ENCODE peak calls at places on chromosomes 2 and 18, in eight cellular contexts. One of them, this sample, is unnamed.

GRCh38 chr2:188280811-188281222 is 10.9 kb upstream of the GULP1 start:
- DNase-seq in hepatocyte: peak
- DNase-seq in pancreas: no peak
- DNase-seq in PC-3: no peak
- DNase-seq in AG04450: no peak
- DNase-seq in tibial artery: no peak
- DNase-seq in cardiac muscle cell: no peak
- DNase-seq in upper lobe of right lung: no peak
- DNase-seq in this sample: no peak

GRCh38 chr18:36624451-36625167 is 204.2 kb downstream of the TPGS2 start:
- DNase-seq in hepatocyte: no peak
- DNase-seq in pancreas: no peak
- DNase-seq in PC-3: no peak
- DNase-seq in AG04450: no peak
- DNase-seq in tibial artery: no peak
- DNase-seq in cardiac muscle cell: peak
- DNase-seq in upper lobe of right lung: no peak
- DNase-seq in this sample: no peak

GRCh38 chr2:156333274-156333950 is 891 bp upstream of the NR4A2 start:
- DNase-seq in hepatocyte: no peak
- DNase-seq in pancreas: peak
- DNase-seq in PC-3: peak
- DNase-seq in AG04450: no peak
- DNase-seq in tibial artery: no peak
- DNase-seq in cardiac muscle cell: no peak
- DNase-seq in upper lobe of right lung: no peak
- DNase-seq in this sample: no peak

GRCh38 chr2:2253139-2254016 is 77.7 kb downstream of the MYT1L start:
- DNase-seq in hepatocyte: no peak
- DNase-seq in pancreas: no peak
- DNase-seq in PC-3: no peak
- DNase-seq in AG04450: no peak
- DNase-seq in tibial artery: no peak
- DNase-seq in cardiac muscle cell: no peak
- DNase-seq in upper lobe of right lung: peak
- DNase-seq in this sample: no peak

GRCh38 chr2:3584076-3584475 is 9.0 kb downstream of the RPS7 start:
- DNase-seq in hepatocyte: no peak
- DNase-seq in pancreas: no peak
- DNase-seq in PC-3: no peak
- DNase-seq in AG04450: no peak
- DNase-seq in tibial artery: no peak
- DNase-seq in cardiac muscle cell: no peak
- DNase-seq in upper lobe of right lung: no peak
- DNase-seq in this sample: no peak

GRCh38 chr2:94879982-94880377 is 8.8 kb downstream of the TEKT4 start:
- DNase-seq in hepatocyte: no peak
- DNase-seq in pancreas: no peak
- DNase-seq in PC-3: no peak
- DNase-seq in AG04450: no peak
- DNase-seq in tibial artery: no peak
- DNase-seq in cardiac muscle cell: no peak
- DNase-seq in upper lobe of right lung: no peak
- DNase-seq in this sample: no peak

GRCh38 chr2:234735829-234736228 is 216.0 kb upstream of the SH3BP4 start:
- DNase-seq in hepatocyte: no peak
- DNase-seq in pancreas: no peak
- DNase-seq in PC-3: no peak
- DNase-seq in AG04450: no peak
- DNase-seq in tibial artery: no peak
- DNase-seq in cardiac muscle cell: no peak
- DNase-seq in upper lobe of right lung: no peak
- DNase-seq in this sample: no peak

GRCh38 chr2:44821500-44821899 is 120.0 kb upstream of the SIX3 start:
- DNase-seq in hepatocyte: no peak
- DNase-seq in pancreas: no peak
- DNase-seq in PC-3: no peak
- DNase-seq in AG04450: no peak
- DNase-seq in tibial artery: no peak
- DNase-seq in cardiac muscle cell: no peak
- DNase-seq in upper lobe of right lung: no peak
- DNase-seq in this sample: no peak

GRCh38 chr18:46916551-46917107 is 678 bp downstream of the PIAS2 start:
- DNase-seq in hepatocyte: no peak
- DNase-seq in pancreas: no peak
- DNase-seq in PC-3: no peak
- DNase-seq in AG04450: no peak
- DNase-seq in tibial artery: no peak
- DNase-seq in cardiac muscle cell: no peak
- DNase-seq in upper lobe of right lung: no peak
- DNase-seq in this sample: no peak

GRCh38 chr2:137708311-137708710 is 256.0 kb upstream of the HNMT start:
- DNase-seq in hepatocyte: no peak
- DNase-seq in pancreas: no peak
- DNase-seq in PC-3: no peak
- DNase-seq in AG04450: no peak
- DNase-seq in tibial artery: no peak
- DNase-seq in cardiac muscle cell: no peak
- DNase-seq in upper lobe of right lung: no peak
- DNase-seq in this sample: no peak

GRCh38 chr2:241636983-241637232 is at the start of gene THAP4:
- DNase-seq in hepatocyte: peak
- DNase-seq in pancreas: peak
- DNase-seq in PC-3: no peak
- DNase-seq in AG04450: no peak
- DNase-seq in tibial artery: peak
- DNase-seq in cardiac muscle cell: peak
- DNase-seq in upper lobe of right lung: peak
- DNase-seq in this sample: no peak

GRCh38 chr2:17621781-17622180 is 81.3 kb downstream of the VSNL1 start:
- DNase-seq in hepatocyte: no peak
- DNase-seq in pancreas: no peak
- DNase-seq in PC-3: peak
- DNase-seq in AG04450: no peak
- DNase-seq in tibial artery: no peak
- DNase-seq in cardiac muscle cell: no peak
- DNase-seq in upper lobe of right lung: no peak
- DNase-seq in this sample: no peak

GRCh38 chr2:19073522-19073921 is 284.9 kb downstream of the OSR1 start:
- DNase-seq in hepatocyte: peak
- DNase-seq in pancreas: no peak
- DNase-seq in PC-3: peak
- DNase-seq in AG04450: no peak
- DNase-seq in tibial artery: no peak
- DNase-seq in cardiac muscle cell: no peak
- DNase-seq in upper lobe of right lung: no peak
- DNase-seq in this sample: no peak

GRCh38 chr2:73105511-73105971 is 7.2 kb downstream of the RAB11FIP5 start:
- DNase-seq in hepatocyte: no peak
- DNase-seq in pancreas: no peak
- DNase-seq in PC-3: peak
- DNase-seq in AG04450: no peak
- DNase-seq in tibial artery: no peak
- DNase-seq in cardiac muscle cell: no peak
- DNase-seq in upper lobe of right lung: no peak
- DNase-seq in this sample: no peak

GRCh38 chr2:172299741-172300140 is 127.6 kb upstream of the ITGA6 start:
- DNase-seq in hepatocyte: no peak
- DNase-seq in pancreas: no peak
- DNase-seq in PC-3: peak
- DNase-seq in AG04450: peak
- DNase-seq in tibial artery: no peak
- DNase-seq in cardiac muscle cell: no peak
- DNase-seq in upper lobe of right lung: no peak
- DNase-seq in this sample: no peak

GRCh38 chr2:177551989-177552413 is 159.4 kb downstream of the AGPS start:
- DNase-seq in hepatocyte: peak
- DNase-seq in pancreas: peak
- DNase-seq in PC-3: no peak
- DNase-seq in AG04450: no peak
- DNase-seq in tibial artery: no peak
- DNase-seq in cardiac muscle cell: peak
- DNase-seq in upper lobe of right lung: no peak
- DNase-seq in this sample: no peak

GRCh38 chr2:125397535-125398251 is 1258.3 kb upstream of the GYPC start:
- DNase-seq in hepatocyte: no peak
- DNase-seq in pancreas: no peak
- DNase-seq in PC-3: no peak
- DNase-seq in AG04450: no peak
- DNase-seq in tibial artery: no peak
- DNase-seq in cardiac muscle cell: no peak
- DNase-seq in upper lobe of right lung: no peak
- DNase-seq in this sample: no peak

DNA sequence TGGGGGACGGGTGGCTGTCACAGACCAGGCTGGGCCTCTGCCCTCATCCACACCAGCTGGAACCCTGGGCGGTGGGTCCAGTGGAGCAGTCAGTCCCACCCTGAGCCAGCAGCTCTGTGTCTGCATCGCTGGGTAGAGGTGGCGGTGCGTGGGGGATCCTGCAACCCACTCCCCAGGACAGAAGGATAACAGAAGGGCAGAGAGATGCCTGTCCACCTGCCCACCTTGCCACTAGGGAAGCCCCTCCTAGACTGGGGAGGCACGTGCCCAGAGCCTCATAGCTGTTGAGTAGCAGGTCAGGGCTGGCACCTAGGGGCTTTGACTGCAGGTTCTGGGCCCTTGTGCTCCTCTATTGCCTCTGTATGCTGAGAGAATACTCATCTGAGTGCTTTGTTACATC is 2.4 kb downstream of the ATOH8 start:
- DNase-seq in hepatocyte: no peak
- DNase-seq in pancreas: peak
- DNase-seq in PC-3: no peak
- DNase-seq in AG04450: no peak
- DNase-seq in tibial artery: no peak
- DNase-seq in cardiac muscle cell: no peak
- DNase-seq in upper lobe of right lung: peak
- DNase-seq in this sample: no peak
- H3K4me3 ChIP-seq in hepatocyte: no peak
- H3K4me3 ChIP-seq in pancreas: no peak
- H3K4me3 ChIP-seq in PC-3: no peak
- H3K4me3 ChIP-seq in AG04450: peak
- H3K4me3 ChIP-seq in tibial artery: peak
- H3K4me3 ChIP-seq in cardiac muscle cell: no peak
- H3K4me3 ChIP-seq in upper lobe of right lung: peak
- H3K4me3 ChIP-seq in this sample: peak

DNA sequence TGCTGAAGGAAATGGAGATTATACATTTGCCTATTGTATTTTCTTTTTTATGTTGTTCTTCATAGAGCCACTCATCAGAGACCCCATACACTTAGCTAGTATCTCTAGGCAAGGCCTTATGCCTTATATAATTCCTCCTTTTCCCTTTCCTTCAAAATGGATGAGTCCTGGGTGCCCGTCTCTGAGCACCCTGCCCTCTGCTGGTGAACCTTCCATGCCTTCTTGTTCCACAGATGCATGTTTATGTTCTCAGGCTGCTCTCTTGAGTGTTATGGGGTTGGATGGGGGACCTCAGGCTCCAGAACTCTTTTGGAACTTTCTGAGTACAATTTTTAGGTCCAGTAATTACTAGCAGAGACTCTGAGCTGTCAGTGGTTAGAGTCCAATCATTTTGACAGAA is 368.6 kb upstream of the SPRED2 start:
- DNase-seq in hepatocyte: no peak
- DNase-seq in pancreas: peak
- DNase-seq in PC-3: peak
- DNase-seq in AG04450: peak
- DNase-seq in tibial artery: no peak
- DNase-seq in cardiac muscle cell: no peak
- DNase-seq in upper lobe of right lung: no peak
- DNase-seq in this sample: no peak
- TF ChIP-seq CTCF in hepatocyte: peak
- TF ChIP-seq CTCF in pancreas: peak
- TF ChIP-seq CTCF in PC-3: peak
- TF ChIP-seq CTCF in AG04450: peak
- TF ChIP-seq CTCF in tibial artery: no peak
- TF ChIP-seq CTCF in cardiac muscle cell: peak
- TF ChIP-seq CTCF in upper lobe of right lung: peak
- TF ChIP-seq CTCF in this sample: no peak

GRCh38 chr18:8816233-8816632 is 110.9 kb downstream of the MTCL1 start:
- DNase-seq in hepatocyte: no peak
- DNase-seq in pancreas: no peak
- DNase-seq in PC-3: no peak
- DNase-seq in AG04450: no peak
- DNase-seq in tibial artery: no peak
- DNase-seq in cardiac muscle cell: no peak
- DNase-seq in upper lobe of right lung: no peak
- DNase-seq in this sample: no peak

GRCh38 chr18:8818982-8819381 is 113.6 kb downstream of the MTCL1 start:
- DNase-seq in hepatocyte: no peak
- DNase-seq in pancreas: no peak
- DNase-seq in PC-3: no peak
- DNase-seq in AG04450: no peak
- DNase-seq in tibial artery: no peak
- DNase-seq in cardiac muscle cell: no peak
- DNase-seq in upper lobe of right lung: no peak
- DNase-seq in this sample: no peak

GRCh38 chr18:8813621-8814020 is 108.3 kb downstream of the MTCL1 start:
- DNase-seq in hepatocyte: no peak
- DNase-seq in pancreas: no peak
- DNase-seq in PC-3: no peak
- DNase-seq in AG04450: no peak
- DNase-seq in tibial artery: no peak
- DNase-seq in cardiac muscle cell: no peak
- DNase-seq in upper lobe of right lung: no peak
- DNase-seq in this sample: no peak

GRCh38 chr18:8814206-8814605 is 108.8 kb downstream of the MTCL1 start:
- DNase-seq in hepatocyte: no peak
- DNase-seq in pancreas: no peak
- DNase-seq in PC-3: no peak
- DNase-seq in AG04450: no peak
- DNase-seq in tibial artery: no peak
- DNase-seq in cardiac muscle cell: no peak
- DNase-seq in upper lobe of right lung: no peak
- DNase-seq in this sample: no peak

DNA sequence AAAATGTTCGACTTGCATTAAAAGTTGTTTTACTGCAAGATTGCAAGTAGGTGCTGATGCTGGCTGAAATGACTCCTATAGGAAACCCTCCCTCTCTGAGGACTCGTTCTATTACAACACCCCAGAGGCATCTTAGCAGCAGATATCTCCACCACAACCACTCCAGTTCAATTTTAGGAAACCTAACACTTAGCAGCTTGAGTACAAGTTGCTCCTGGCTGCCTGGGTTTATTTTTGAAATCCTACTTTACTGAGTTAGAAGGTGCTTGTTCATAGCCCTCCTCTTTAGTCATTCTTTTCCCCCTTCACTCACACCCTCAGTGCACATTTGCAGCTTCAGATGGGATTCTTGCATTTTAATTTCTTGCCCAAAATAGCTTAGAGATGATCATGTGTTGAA is 111.4 kb downstream of the MTCL1 start:
- DNase-seq in hepatocyte: no peak
- DNase-seq in pancreas: no peak
- DNase-seq in PC-3: no peak
- DNase-seq in AG04450: no peak
- DNase-seq in tibial artery: no peak
- DNase-seq in cardiac muscle cell: peak
- DNase-seq in upper lobe of right lung: no peak
- DNase-seq in this sample: no peak
- H3K27ac ChIP-seq in hepatocyte: no peak
- H3K27ac ChIP-seq in pancreas: no peak
- H3K27ac ChIP-seq in PC-3: no peak
- H3K27ac ChIP-seq in AG04450: peak
- H3K27ac ChIP-seq in tibial artery: no peak
- H3K27ac ChIP-seq in cardiac muscle cell: no peak
- H3K27ac ChIP-seq in upper lobe of right lung: no peak
- H3K27ac ChIP-seq in this sample: no peak

GRCh38 chr2:120820885-120821279 is 85.2 kb downstream of the GLI2 start:
- DNase-seq in hepatocyte: peak
- DNase-seq in pancreas: no peak
- DNase-seq in PC-3: no peak
- DNase-seq in AG04450: peak
- DNase-seq in tibial artery: peak
- DNase-seq in cardiac muscle cell: no peak
- DNase-seq in upper lobe of right lung: no peak
- DNase-seq in this sample: no peak
- H3K4me3 ChIP-seq in hepatocyte: no peak
- H3K4me3 ChIP-seq in pancreas: no peak
- H3K4me3 ChIP-seq in PC-3: no peak
- H3K4me3 ChIP-seq in AG04450: peak
- H3K4me3 ChIP-seq in tibial artery: peak
- H3K4me3 ChIP-seq in cardiac muscle cell: no peak
- H3K4me3 ChIP-seq in upper lobe of right lung: no peak
- H3K4me3 ChIP-seq in this sample: no peak